ENCODE peak calls at places on chromosomes 12 and 14, in five cellular contexts. S is CD8-positive, alpha-beta memory T cell; Q is trophoblast cell; F is endodermal cell; I is MM.1S. Y is an unnamed sample.

GRCh38 chr12:62933220-62933870 is 1.6 kb downstream of the PPM1H start:
- DNase-seq in Q (no peak), F (peak; percentile 94), S (no peak), I (no peak), Y (no peak)

GRCh38 chr12:30927210-30927576 is 645 bp downstream of the TSPAN11 start:
- DNase-seq in Q (no peak), F (no peak), I (no peak), S (no peak), Y (no peak)

GRCh38 chr12:124289634-124290600 is 5.0 kb upstream of the RFLNA start:
- DNase-seq in Q (peak; percentile 43), F (no peak), I (no peak), S (no peak), Y (no peak)

GRCh38 chr12:43835264-43835655 is 621 bp upstream of the TMEM117 start:
- DNase-seq in S (no peak), Q (no peak), F (no peak), I (peak; percentile 20), Y (no peak)

GRCh38 chr12:12191008-12191407 is 75.8 kb downstream of the LRP6 start:
- DNase-seq in Q (no peak), F (no peak), I (no peak), S (no peak), Y (no peak)

GRCh38 chr12:13405961-13406703 is 209.6 kb downstream of the EMP1 start:
- DNase-seq in S (no peak), F (peak; percentile 29), Q (no peak), I (no peak), Y (no peak)

GRCh38 chr14:41668346-41668745 is 61.7 kb downstream of the LRFN5 start:
- DNase-seq in F (no peak), S (no peak), I (no peak), Q (no peak), Y (no peak)

GRCh38 chr12:81596558-81596957 is 162.6 kb downstream of the PPFIA2 start:
- DNase-seq in S (no peak), I (no peak), F (no peak), Q (no peak), Y (no peak)

GRCh38 chr12:59699408-59700144 is 103.7 kb downstream of the SLC16A7 start:
- DNase-seq in Q (no peak), I (no peak), F (no peak), S (no peak), Y (no peak)

GRCh38 chr12:116236148-116236731 is 41.3 kb downstream of the MED13L start:
- DNase-seq in I (peak; percentile 30), Q (no peak), F (peak; percentile 76), S (peak; percentile 49), Y (peak; percentile 77)

GRCh38 chr12:110590059-110590458 is 6.9 kb upstream of the PPTC7 start:
- DNase-seq in Q (no peak), S (no peak), F (peak; percentile 40), I (no peak), Y (no peak)

GRCh38 chr12:110590806-110591326 is 7.7 kb upstream of the PPTC7 start:
- DNase-seq in Q (no peak), I (peak; percentile 82), F (peak; percentile 37), S (peak; percentile 44), Y (peak; percentile 81)

GRCh38 chr12:110592078-110592477 is 9.0 kb upstream of the PPTC7 start:
- DNase-seq in Q (no peak), I (no peak), F (no peak), S (no peak), Y (no peak)

DNA sequence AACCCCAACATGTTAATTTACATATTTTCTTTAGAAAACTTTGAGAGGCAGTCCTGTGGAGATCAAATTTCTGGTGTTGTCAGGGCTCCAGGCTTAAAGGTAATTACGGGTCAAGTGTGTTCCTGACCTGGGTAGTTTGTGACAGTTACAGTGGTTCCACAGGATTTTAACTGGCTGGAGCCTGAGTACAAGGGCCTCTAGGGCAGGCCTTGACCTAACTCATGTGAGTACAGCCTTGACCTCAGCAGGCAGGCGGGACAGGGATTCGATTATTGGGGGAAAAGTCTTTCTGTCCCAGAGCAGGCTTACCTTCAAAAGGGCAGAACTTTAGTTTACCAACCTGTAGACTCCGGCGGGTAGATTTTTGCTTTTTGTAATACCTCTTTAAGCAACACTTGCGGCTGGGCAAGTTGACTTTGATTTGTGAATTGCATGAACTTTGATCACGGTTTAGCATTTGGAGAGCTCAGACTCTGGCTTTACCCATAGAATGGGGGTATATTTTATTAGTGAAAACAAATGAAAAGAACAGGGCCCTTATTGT is 8.5 kb upstream of the PPTC7 start:
- DNase-seq in I (no peak), F (peak; percentile 41), S (no peak), Q (no peak), Y (no peak)
- H3K27ac ChIP-seq in I (peak overlapping the region; percentile 85), F (no peak overlapping the region), S (no peak overlapping the region), Q (no peak overlapping the region), Y (peak overlapping the region; percentile 80)

DNA sequence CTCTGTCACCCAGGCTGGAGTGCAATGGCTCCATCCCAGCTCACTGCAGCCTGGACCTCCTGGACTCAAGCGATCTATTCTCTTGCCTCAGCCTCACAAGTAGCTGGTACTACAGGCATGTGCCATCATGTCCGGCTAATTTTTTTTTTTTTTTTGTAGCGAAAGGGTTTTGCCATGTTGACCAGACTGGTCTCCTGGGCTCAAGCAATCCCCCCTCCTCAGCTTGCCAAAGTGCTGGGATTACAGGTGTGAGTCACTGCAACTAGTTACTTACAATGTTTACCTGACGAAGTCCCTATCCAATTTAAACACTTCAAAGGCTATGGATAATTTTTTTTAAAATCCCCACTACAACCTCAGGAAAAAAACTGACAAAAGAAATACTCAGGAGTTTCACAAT is 1.8 kb downstream of the KRR1 start:
- DNase-seq in Q (no peak), I (no peak), S (no peak), F (no peak), Y (no peak)
- H3K4me3 ChIP-seq in Q (no peak overlapping the region), I (no peak overlapping the region), S (peak overlapping the region; percentile 74), F (peak overlapping the region; percentile 98), Y (peak overlapping the region; percentile 99)

GRCh38 chr12:27277846-27278260 is 33.8 kb downstream of the STK38L start:
- DNase-seq in Q (peak; percentile 12), S (no peak), I (peak; percentile 55), F (no peak), Y (no peak)
- H3K27ac ChIP-seq in Q (no peak overlapping the region), S (no peak overlapping the region), I (no peak overlapping the region), F (no peak overlapping the region), Y (no peak overlapping the region)

DNA sequence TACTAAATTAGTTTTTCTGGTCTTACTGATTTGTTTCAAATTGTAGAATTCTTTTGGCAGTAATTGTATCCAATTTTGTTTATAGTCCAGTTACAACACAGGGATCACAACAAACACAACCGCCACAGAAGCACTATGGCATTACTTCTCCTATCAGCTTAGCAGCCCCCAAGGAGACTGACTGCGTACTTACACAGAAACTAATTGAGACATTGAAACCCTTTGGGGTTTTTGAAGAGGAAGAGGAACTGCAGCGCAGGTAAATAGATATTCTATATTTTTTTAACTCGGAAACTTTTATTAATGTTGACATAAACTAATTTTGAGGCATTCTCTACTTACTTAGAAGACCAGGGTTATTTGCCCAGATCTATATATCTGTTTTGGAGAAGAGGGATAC is 17.8 kb downstream of the PAPOLA start:
- DNase-seq in I (no peak), Q (no peak), S (no peak), F (no peak), Y (no peak)
- H3K4me3 ChIP-seq in I (no peak overlapping the region), Q (no peak overlapping the region), S (no peak overlapping the region), F (no peak overlapping the region), Y (no peak overlapping the region)

GRCh38 chr14:102902523-102903247 is 19.8 kb upstream of the AMN start:
- DNase-seq in S (no peak), Q (no peak), F (no peak), I (no peak), Y (no peak)

GRCh38 chr14:102902086-102902485 is 20.4 kb upstream of the AMN start:
- DNase-seq in Q (no peak), F (no peak), I (no peak), S (no peak), Y (no peak)

GRCh38 chr14:102901633-102902032 is 20.8 kb upstream of the AMN start:
- DNase-seq in Q (no peak), S (peak; percentile 25), I (peak; percentile 66), F (no peak), Y (no peak)

GRCh38 chr14:102899516-102899900 is 23.0 kb upstream of the AMN start:
- DNase-seq in I (no peak), Q (no peak), S (no peak), F (no peak), Y (no peak)

GRCh38 chr14:102900631-102901571 is 21.6 kb upstream of the AMN start:
- DNase-seq in F (no peak), S (peak; percentile 55), I (peak; percentile 26), Q (no peak), Y (peak; percentile 74)
- H3K27ac ChIP-seq in F (no peak overlapping the region), S (no peak overlapping the region), I (peak overlapping the region; percentile 96), Q (no peak overlapping the region), Y (no peak overlapping the region)

GRCh38 chr12:71710276-71711125 is 24.6 kb downstream of the TMEM19 start:
- DNase-seq in F (no peak), S (no peak), Q (peak; percentile 71), I (no peak), Y (no peak)
- H3K4me3 ChIP-seq in F (no peak overlapping the region), S (no peak overlapping the region), Q (no peak overlapping the region), I (no peak overlapping the region), Y (no peak overlapping the region)

GRCh38 chr12:76113800-76114757 is 29.6 kb upstream of the NAP1L1 start:
- DNase-seq in I (no peak), S (no peak), Q (peak; percentile 37), F (peak; percentile 32), Y (no peak)
- H3K27ac ChIP-seq in I (no peak overlapping the region), S (peak overlapping the region; percentile 51), Q (no peak overlapping the region), F (no peak overlapping the region), Y (no peak overlapping the region)

DNA sequence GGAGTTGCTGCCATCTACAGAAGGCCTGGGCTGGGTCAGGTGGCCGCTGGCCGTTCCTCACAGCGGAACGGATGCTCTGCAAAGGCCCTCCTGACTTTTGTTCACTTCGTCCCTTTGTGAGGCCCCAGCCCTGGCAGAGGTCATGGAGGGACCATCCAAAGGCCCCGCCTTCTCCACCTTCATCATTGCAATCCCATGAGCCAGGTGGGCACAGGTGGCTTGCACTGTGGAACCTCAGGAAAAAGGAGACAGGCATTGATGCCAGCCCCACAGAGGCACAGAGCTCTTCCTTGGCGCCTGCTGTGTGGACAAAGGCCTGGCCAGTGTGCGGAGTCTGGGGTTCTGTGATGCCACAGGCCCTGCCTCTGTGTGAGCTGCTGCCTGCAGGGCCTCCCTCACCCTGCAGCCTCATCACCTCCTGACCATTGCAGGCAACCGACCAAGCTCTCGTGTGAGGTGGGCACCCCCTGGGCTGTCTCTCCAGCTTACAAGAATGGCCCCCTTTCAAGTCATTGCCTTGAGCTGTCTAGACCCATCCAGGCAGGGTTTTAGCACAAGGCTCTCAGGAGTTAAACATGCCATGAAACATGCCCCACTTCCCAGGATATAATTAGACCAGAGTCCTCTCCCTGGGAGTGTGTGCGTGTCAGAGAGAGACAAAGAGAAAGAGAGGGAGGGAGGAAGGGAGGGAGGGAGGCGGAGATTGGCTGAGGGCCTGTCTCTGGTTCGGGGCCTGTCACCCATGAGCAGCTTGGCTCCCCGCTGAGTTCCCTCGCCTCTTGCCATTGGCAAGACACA is 19.3 kb downstream of the NFKBIA start:
- DNase-seq in S (no peak), I (no peak), Q (no peak), F (peak; percentile 71), Y (no peak)
- H3K4me3 ChIP-seq in S (no peak overlapping the region), I (no peak overlapping the region), Q (peak overlapping the region; percentile 38), F (no peak overlapping the region), Y (no peak overlapping the region)

DNA sequence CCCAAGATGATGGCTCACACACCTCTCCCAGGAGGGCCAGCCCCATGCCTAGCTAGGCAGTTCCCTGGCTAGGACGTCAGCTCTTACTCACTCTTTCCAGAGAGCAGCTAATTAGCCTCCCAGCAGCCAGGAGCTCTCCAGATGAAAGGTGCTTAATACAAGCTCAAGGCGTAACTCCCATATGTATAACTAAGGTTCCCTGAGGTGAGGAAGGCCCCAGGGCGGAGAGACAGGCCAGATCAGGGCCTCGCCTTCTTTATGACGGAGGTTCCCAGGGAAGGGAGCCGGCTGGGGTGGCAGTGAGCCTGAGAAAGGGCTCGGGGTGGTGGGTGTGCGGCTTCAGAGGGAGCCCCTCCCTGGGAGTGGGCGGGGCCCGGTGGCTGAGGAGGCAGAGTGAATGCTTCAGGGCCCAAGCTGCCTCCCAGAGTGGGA is 26.4 kb upstream of the ZFP36L1 start:
- DNase-seq in I (no peak), S (no peak), F (peak; percentile 82), Q (peak; percentile 79), Y (peak; percentile 25)
- H3K27ac ChIP-seq in I (no peak overlapping the region), S (no peak overlapping the region), F (no peak overlapping the region), Q (peak overlapping the region; percentile 6), Y (peak overlapping the region; percentile 80)

Y was measured in CD4-positive, CD25-positive, alpha-beta regulatory T cell.